ENCODE peak calls at places on chromosomes 6 and 20, in seven cellular contexts. One of them, this sample, is unnamed.
A peak's percentile ranks its signal among the peaks of the same experiment; 100 is the strongest.

GRCh38 chr20:54642733-54643667 is 167.6 kb downstream of the DOK5 start:
- DNase-seq in coronary artery: no peak
- DNase-seq in HFFc6: no peak
- DNase-seq in A549: no peak
- DNase-seq in DND-41: no peak
- DNase-seq in H9: no peak
- DNase-seq in lower lobe of right lung: no peak
- DNase-seq in this sample: no peak

GRCh38 chr6:158518196-158519127 is 41.4 kb upstream of the TMEM181 start:
- DNase-seq in A549: peak; percentile 72
- DNase-seq in H9: peak; percentile 87
- DNase-seq in DND-41: peak; percentile 89
- DNase-seq in HFFc6: peak; percentile 84
- DNase-seq in coronary artery: no peak
- DNase-seq in lower lobe of right lung: no peak
- DNase-seq in this sample: peak; percentile 45

GRCh38 chr6:123415844-123416468 is 220.8 kb downstream of the TRDN start:
- DNase-seq in DND-41: peak; percentile 57
- DNase-seq in lower lobe of right lung: no peak
- DNase-seq in H9: peak; percentile 38
- DNase-seq in coronary artery: no peak
- DNase-seq in A549: peak; percentile 62
- DNase-seq in HFFc6: peak; percentile 28
- DNase-seq in this sample: peak; percentile 62

GRCh38 chr6:156977527-156978291 is 200.5 kb downstream of the ARID1B start:
- DNase-seq in H9: no peak
- DNase-seq in lower lobe of right lung: no peak
- DNase-seq in DND-41: no peak
- DNase-seq in A549: no peak
- DNase-seq in HFFc6: no peak
- DNase-seq in coronary artery: no peak
- DNase-seq in this sample: no peak

GRCh38 chr20:45612314-45612713 is 17.2 kb upstream of the WFDC10A start:
- DNase-seq in H9: no peak
- DNase-seq in DND-41: no peak
- DNase-seq in lower lobe of right lung: no peak
- DNase-seq in A549: no peak
- DNase-seq in HFFc6: no peak
- DNase-seq in coronary artery: no peak
- DNase-seq in this sample: no peak

GRCh38 chr6:20680697-20681165 is 146.5 kb downstream of the CDKAL1 start:
- DNase-seq in A549: no peak
- DNase-seq in coronary artery: no peak
- DNase-seq in HFFc6: no peak
- DNase-seq in H9: no peak
- DNase-seq in DND-41: no peak
- DNase-seq in lower lobe of right lung: no peak
- DNase-seq in this sample: no peak

GRCh38 chr20:967796-968742 is 34.0 kb downstream of the RSPO4 start:
- DNase-seq in H9: peak; percentile 40
- DNase-seq in DND-41: peak; percentile 12
- DNase-seq in A549: peak; percentile 76
- DNase-seq in lower lobe of right lung: no peak
- DNase-seq in HFFc6: peak; percentile 9
- DNase-seq in coronary artery: no peak
- DNase-seq in this sample: no peak

GRCh38 chr20:63963348-63963741 is 6.4 kb downstream of the ZNF512B start:
- DNase-seq in A549: no peak
- DNase-seq in coronary artery: no peak
- DNase-seq in DND-41: no peak
- DNase-seq in lower lobe of right lung: no peak
- DNase-seq in HFFc6: no peak
- DNase-seq in H9: no peak
- DNase-seq in this sample: no peak

GRCh38 chr6:32908897-32909296 is 31.9 kb downstream of the HLA-DMB start:
- DNase-seq in coronary artery: no peak
- DNase-seq in A549: no peak
- DNase-seq in lower lobe of right lung: no peak
- DNase-seq in DND-41: no peak
- DNase-seq in H9: no peak
- DNase-seq in HFFc6: no peak
- DNase-seq in this sample: no peak

GRCh38 chr6:33634203-33634727 is 13.1 kb downstream of the ITPR3 start:
- DNase-seq in coronary artery: no peak
- DNase-seq in DND-41: no peak
- DNase-seq in A549: no peak
- DNase-seq in HFFc6: no peak
- DNase-seq in lower lobe of right lung: peak; percentile 66
- DNase-seq in H9: no peak
- DNase-seq in this sample: peak; percentile 47

GRCh38 chr6:119052292-119052889 is 26.1 kb downstream of the FAM184A start:
- DNase-seq in HFFc6: no peak
- DNase-seq in H9: no peak
- DNase-seq in coronary artery: no peak
- DNase-seq in DND-41: no peak
- DNase-seq in A549: no peak
- DNase-seq in lower lobe of right lung: no peak
- DNase-seq in this sample: no peak

GRCh38 chr6:79705456-79705995 is 74.4 kb downstream of the SH3BGRL2 start:
- DNase-seq in H9: no peak
- DNase-seq in A549: no peak
- DNase-seq in HFFc6: no peak
- DNase-seq in coronary artery: no peak
- DNase-seq in lower lobe of right lung: no peak
- DNase-seq in DND-41: no peak
- DNase-seq in this sample: no peak

GRCh38 chr6:157610451-157610999 is 212.5 kb upstream of the SNX9 start:
- DNase-seq in lower lobe of right lung: no peak
- DNase-seq in coronary artery: no peak
- DNase-seq in A549: no peak
- DNase-seq in DND-41: no peak
- DNase-seq in HFFc6: no peak
- DNase-seq in H9: no peak
- DNase-seq in this sample: no peak

GRCh38 chr6:39608652-39609345 is 116.4 kb downstream of the KIF6 start:
- DNase-seq in coronary artery: no peak
- DNase-seq in A549: no peak
- DNase-seq in H9: no peak
- DNase-seq in DND-41: no peak
- DNase-seq in lower lobe of right lung: no peak
- DNase-seq in HFFc6: no peak
- DNase-seq in this sample: no peak

GRCh38 chr20:991850-992249 is 10.3 kb downstream of the RSPO4 start:
- DNase-seq in lower lobe of right lung: no peak
- DNase-seq in coronary artery: no peak
- DNase-seq in HFFc6: no peak
- DNase-seq in H9: peak; percentile 42
- DNase-seq in A549: peak; percentile 41
- DNase-seq in DND-41: no peak
- DNase-seq in this sample: no peak

GRCh38 chr20:17525650-17526049 is 5.5 kb downstream of the BFSP1 start:
- DNase-seq in coronary artery: no peak
- DNase-seq in lower lobe of right lung: no peak
- DNase-seq in HFFc6: no peak
- DNase-seq in DND-41: no peak
- DNase-seq in H9: peak; percentile 74
- DNase-seq in A549: peak; percentile 75
- DNase-seq in this sample: peak; percentile 27

GRCh38 chr6:8400663-8401062 is 34.7 kb downstream of the SLC35B3 start:
- DNase-seq in H9: no peak
- DNase-seq in DND-41: no peak
- DNase-seq in coronary artery: no peak
- DNase-seq in A549: no peak
- DNase-seq in lower lobe of right lung: no peak
- DNase-seq in HFFc6: no peak
- DNase-seq in this sample: no peak

GRCh38 chr20:61430228-61430624 is 178.2 kb downstream of the CDH4 start:
- DNase-seq in DND-41: no peak
- DNase-seq in A549: no peak
- DNase-seq in HFFc6: no peak
- DNase-seq in coronary artery: no peak
- DNase-seq in H9: no peak
- DNase-seq in lower lobe of right lung: no peak
- DNase-seq in this sample: no peak

GRCh38 chr6:1762203-1762602 is 152.5 kb downstream of the FOXC1 start:
- DNase-seq in lower lobe of right lung: no peak
- DNase-seq in HFFc6: no peak
- DNase-seq in DND-41: no peak
- DNase-seq in H9: no peak
- DNase-seq in A549: no peak
- DNase-seq in coronary artery: no peak
- DNase-seq in this sample: no peak

GRCh38 chr6:8958894-8959511 is 523.7 kb upstream of the SLC35B3 start:
- DNase-seq in coronary artery: no peak
- DNase-seq in H9: no peak
- DNase-seq in HFFc6: peak; percentile 27
- DNase-seq in DND-41: no peak
- DNase-seq in A549: peak; percentile 6
- DNase-seq in lower lobe of right lung: no peak
- DNase-seq in this sample: no peak

GRCh38 chr6:1110164-1110563 is 201.7 kb upstream of the FOXQ1 start:
- DNase-seq in coronary artery: no peak
- DNase-seq in DND-41: no peak
- DNase-seq in A549: peak; percentile 6
- DNase-seq in HFFc6: peak; percentile 4
- DNase-seq in H9: no peak
- DNase-seq in lower lobe of right lung: no peak
- DNase-seq in this sample: no peak

GRCh38 chr20:32685541-32686529 is 12.1 kb upstream of the C20orf203 start:
- DNase-seq in lower lobe of right lung: no peak
- DNase-seq in HFFc6: peak; percentile 86
- DNase-seq in A549: no peak
- DNase-seq in H9: no peak
- DNase-seq in DND-41: no peak
- DNase-seq in coronary artery: no peak
- DNase-seq in this sample: no peak

GRCh38 chr6:55541024-55541423 is 38.0 kb downstream of the HMGCLL1 start:
- DNase-seq in HFFc6: no peak
- DNase-seq in A549: no peak
- DNase-seq in H9: no peak
- DNase-seq in DND-41: no peak
- DNase-seq in coronary artery: no peak
- DNase-seq in lower lobe of right lung: no peak
- DNase-seq in this sample: no peak

GRCh38 chr6:55545791-55546190 is 33.2 kb downstream of the HMGCLL1 start:
- DNase-seq in A549: no peak
- DNase-seq in H9: no peak
- DNase-seq in coronary artery: no peak
- DNase-seq in lower lobe of right lung: no peak
- DNase-seq in HFFc6: no peak
- DNase-seq in DND-41: no peak
- DNase-seq in this sample: no peak

DNA sequence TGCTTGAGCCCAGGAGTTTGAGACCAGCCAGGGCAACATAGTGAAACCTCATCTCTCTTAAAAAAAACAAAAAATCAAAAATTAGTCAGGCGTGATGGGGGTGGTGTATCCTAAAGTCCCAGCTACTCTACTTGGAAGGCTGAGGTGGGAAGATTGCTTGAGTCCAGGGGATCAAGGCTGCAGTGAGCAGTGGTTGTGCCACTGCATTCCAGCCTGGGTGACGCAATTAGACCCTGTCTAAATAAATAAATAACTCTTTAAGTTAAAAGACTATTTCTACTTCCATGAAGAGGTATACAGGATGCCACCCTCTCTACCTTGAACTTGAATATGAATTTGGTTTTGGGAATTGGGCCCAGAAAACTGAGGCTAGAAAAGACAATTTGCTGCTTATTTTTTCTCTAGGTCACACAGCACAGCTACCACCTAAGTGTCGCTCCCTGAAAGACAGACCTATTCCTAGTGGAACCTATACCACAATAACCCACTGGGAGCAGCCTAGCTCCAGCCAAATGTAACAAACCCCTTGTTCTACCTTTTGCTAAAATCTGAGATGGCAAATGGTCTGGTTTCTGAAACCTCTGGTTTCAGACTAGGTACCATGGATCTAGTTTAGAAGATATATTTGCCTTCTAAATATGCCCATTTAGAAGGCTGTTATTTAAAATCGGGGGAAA is 35.2 kb downstream of the HMGCLL1 start:
- DNase-seq in coronary artery: no peak
- DNase-seq in HFFc6: no peak
- DNase-seq in H9: peak; percentile 27
- DNase-seq in lower lobe of right lung: no peak
- DNase-seq in DND-41: no peak
- DNase-seq in A549: peak; percentile 7
- DNase-seq in this sample: no peak
- TF ChIP-seq CTCF in coronary artery: no peak
- TF ChIP-seq CTCF in HFFc6: no peak
- TF ChIP-seq CTCF in H9: peak; percentile 58
- TF ChIP-seq CTCF in lower lobe of right lung: no peak
- TF ChIP-seq CTCF in DND-41: peak; percentile 9
- TF ChIP-seq CTCF in A549: no peak
- TF ChIP-seq CTCF in this sample: peak; percentile 11

GRCh38 chr6:51218181-51218580 is 399.5 kb downstream of the TFAP2B start:
- DNase-seq in lower lobe of right lung: no peak
- DNase-seq in A549: no peak
- DNase-seq in H9: no peak
- DNase-seq in coronary artery: no peak
- DNase-seq in DND-41: no peak
- DNase-seq in HFFc6: no peak
- DNase-seq in this sample: no peak
- TF ChIP-seq CTCF in lower lobe of right lung: no peak
- TF ChIP-seq CTCF in A549: no peak
- TF ChIP-seq CTCF in H9: no peak
- TF ChIP-seq CTCF in coronary artery: no peak
- TF ChIP-seq CTCF in DND-41: no peak
- TF ChIP-seq CTCF in HFFc6: no peak
- TF ChIP-seq CTCF in this sample: no peak

GRCh38 chr20:58829531-58829941 is 21.2 kb downstream of the GNAS-AS1 start:
- DNase-seq in A549: no peak
- DNase-seq in lower lobe of right lung: no peak
- DNase-seq in DND-41: no peak
- DNase-seq in coronary artery: no peak
- DNase-seq in H9: no peak
- DNase-seq in HFFc6: no peak
- DNase-seq in this sample: no peak
- TF ChIP-seq CTCF in A549: no peak
- TF ChIP-seq CTCF in lower lobe of right lung: no peak
- TF ChIP-seq CTCF in DND-41: no peak
- TF ChIP-seq CTCF in coronary artery: no peak
- TF ChIP-seq CTCF in H9: no peak
- TF ChIP-seq CTCF in HFFc6: no peak
- TF ChIP-seq CTCF in this sample: no peak

DNA sequence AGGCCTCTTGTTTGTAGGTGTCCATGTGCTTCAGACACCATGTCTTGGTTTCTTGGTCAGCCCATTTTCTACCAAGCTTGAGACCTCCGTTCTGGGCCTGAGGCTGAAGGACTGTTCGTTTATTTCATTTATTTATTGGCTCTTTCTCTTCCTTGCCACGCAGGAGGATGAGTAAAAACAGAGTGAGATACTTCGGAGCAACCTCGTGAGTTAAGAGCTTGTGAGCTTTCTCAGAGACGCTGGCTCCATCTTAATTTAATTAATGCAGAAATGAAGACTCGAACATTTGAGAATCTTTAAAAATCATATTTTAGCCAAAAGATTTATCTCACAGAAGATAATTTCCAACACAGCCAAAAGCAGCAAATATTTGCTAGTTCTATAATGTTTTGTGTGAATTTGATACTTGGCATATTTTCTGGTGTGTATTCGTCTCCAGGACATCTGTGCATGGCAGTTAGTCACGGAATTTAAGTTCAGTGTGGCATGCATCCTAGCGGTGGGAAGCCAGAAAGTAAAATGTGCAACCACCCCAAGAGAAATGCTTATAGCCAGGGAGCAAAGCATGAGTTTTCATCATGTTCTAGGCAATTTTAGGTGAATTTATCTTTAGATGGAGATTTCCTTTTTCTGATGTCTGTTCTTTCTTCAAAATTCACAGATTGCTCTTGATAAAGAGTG is 76.0 kb downstream of the THBS2 start:
- DNase-seq in A549: no peak
- DNase-seq in lower lobe of right lung: no peak
- DNase-seq in DND-41: no peak
- DNase-seq in H9: no peak
- DNase-seq in HFFc6: no peak
- DNase-seq in coronary artery: no peak
- DNase-seq in this sample: no peak
- TF ChIP-seq CTCF in A549: no peak
- TF ChIP-seq CTCF in lower lobe of right lung: no peak
- TF ChIP-seq CTCF in DND-41: no peak
- TF ChIP-seq CTCF in H9: no peak
- TF ChIP-seq CTCF in HFFc6: no peak
- TF ChIP-seq CTCF in coronary artery: no peak
- TF ChIP-seq CTCF in this sample: no peak